ENCODE peak calls at places on chromosome 6, in six cellular contexts. J is HT1080, P is hepatocyte, C is kidney tubule cell, W is endothelial cell, N is fibroblast of lung. H is an unnamed sample.

GRCh38 chr6:45961125-45961524 is 54.5 kb downstream of the CLIC5 start:
- DNase-seq in J (no peak), P (no peak), C (no peak), W (no peak), N (peak; percentile 11), H (no peak)

GRCh38 chr6:167945937-167946485 is 51.5 kb upstream of the KIF25 start:
- DNase-seq in J (no peak), P (no peak), C (peak; percentile 58), W (no peak), N (peak; percentile 28), H (no peak)

GRCh38 chr6:138085839-138086222 is 21.4 kb downstream of the PERP start:
- DNase-seq in J (no peak), P (no peak), C (no peak), W (no peak), N (no peak), H (no peak)

GRCh38 chr6:90338409-90338808 is 41.8 kb upstream of the BACH2 start:
- DNase-seq in J (no peak), P (no peak), C (peak; percentile 30), W (no peak), N (peak; percentile 55), H (no peak)

GRCh38 chr6:55839080-55839479 is 36.3 kb downstream of the BMP5 start:
- DNase-seq in J (no peak), P (no peak), C (no peak), W (no peak), N (no peak), H (no peak)

GRCh38 chr6:106125925-106126435 is 39.8 kb downstream of the PRDM1 start:
- DNase-seq in J (no peak), P (peak; percentile 41), C (peak; percentile 39), W (no peak), N (no peak), H (peak; percentile 39)

GRCh38 chr6:65566117-65566516 is 140.9 kb downstream of the EYS start:
- DNase-seq in J (no peak), P (no peak), C (no peak), W (no peak), N (no peak), H (no peak)

GRCh38 chr6:15036690-15037245 is 209.1 kb upstream of the JARID2 start:
- DNase-seq in J (no peak), P (peak; percentile 89), C (peak; percentile 54), W (no peak), N (no peak), H (no peak)

GRCh38 chr6:134447423-134447822 is 129.5 kb upstream of the SGK1 start:
- DNase-seq in J (no peak), P (no peak), C (peak; percentile 14), W (no peak), N (peak; percentile 77), H (no peak)

GRCh38 chr6:18177566-18177965 is 22.3 kb downstream of the KDM1B start:
- DNase-seq in J (no peak), P (no peak), C (no peak), W (no peak), N (no peak), H (no peak)

GRCh38 chr6:150491131-150491795 is 108.4 kb upstream of the PLEKHG1 start:
- DNase-seq in J (peak; percentile 86), P (peak; percentile 26), C (peak; percentile 91), W (no peak), N (no peak), H (peak; percentile 86)

GRCh38 chr6:106473807-106474206 is 113.3 kb downstream of the CRYBG1 start:
- DNase-seq in J (peak; percentile 65), P (no peak), C (no peak), W (no peak), N (peak; percentile 86), H (peak; percentile 28)

GRCh38 chr6:11634110-11634509 is 96.6 kb downstream of the TMEM170B start:
- DNase-seq in J (no peak), P (no peak), C (no peak), W (no peak), N (no peak), H (no peak)

GRCh38 chr6:154482858-154483257 is 27.6 kb downstream of the CNKSR3 start:
- DNase-seq in J (no peak), P (no peak), C (no peak), W (peak; percentile 43), N (peak; percentile 22), H (no peak)

GRCh38 chr6:139334791-139335446 is 39.5 kb downstream of the CITED2 start:
- DNase-seq in J (peak; percentile 73), P (no peak), C (peak; percentile 67), W (no peak), N (peak; percentile 97), H (peak; percentile 67)

GRCh38 chr6:169923468-169924464 is 172.3 kb downstream of the ERMARD start:
- DNase-seq in J (no peak), P (no peak), C (no peak), W (no peak), N (no peak), H (no peak)

GRCh38 chr6:134196568-134197301 is 121.2 kb downstream of the SGK1 start:
- DNase-seq in J (no peak), P (no peak), C (no peak), W (no peak), N (no peak), H (no peak)

H was measured in A172.